ENCODE peak calls at places on chromosomes 2 and 18, in nine cellular contexts. One of them, this sample, is unnamed.

GRCh38 chr2:25586726-25587144 is 86.6 kb downstream of the DTNB start:
- DNase-seq in prostate gland: no peak
- DNase-seq in Calu3: no peak
- DNase-seq in effector memory CD8-positive, alpha-beta T cell: no peak
- DNase-seq in T-helper 2 cell: peak
- DNase-seq in GM12892: peak
- DNase-seq in tibial nerve: no peak
- DNase-seq in NCI-H774: no peak
- DNase-seq in stimulated activated CD8-positive, alpha-beta memory T cell treated with anti-CD3 and anti-CD28 coated beads, Interleukin-12 subunit alpha, Interleukin-12 subunit beta, amount 100 ng/mL, for 4 hours: no peak
- DNase-seq in this sample: no peak

GRCh38 chr2:110875384-110875725 is 143.0 kb downstream of the ACOXL start:
- DNase-seq in prostate gland: no peak
- DNase-seq in Calu3: no peak
- DNase-seq in effector memory CD8-positive, alpha-beta T cell: no peak
- DNase-seq in T-helper 2 cell: no peak
- DNase-seq in GM12892: no peak
- DNase-seq in tibial nerve: no peak
- DNase-seq in NCI-H774: no peak
- DNase-seq in stimulated activated CD8-positive, alpha-beta memory T cell treated with anti-CD3 and anti-CD28 coated beads, Interleukin-12 subunit alpha, Interleukin-12 subunit beta, amount 100 ng/mL, for 4 hours: no peak
- DNase-seq in this sample: no peak

GRCh38 chr2:237229905-237230304 is 144.2 kb downstream of the COPS8 start:
- DNase-seq in prostate gland: no peak
- DNase-seq in Calu3: no peak
- DNase-seq in effector memory CD8-positive, alpha-beta T cell: no peak
- DNase-seq in T-helper 2 cell: no peak
- DNase-seq in GM12892: no peak
- DNase-seq in tibial nerve: no peak
- DNase-seq in NCI-H774: no peak
- DNase-seq in stimulated activated CD8-positive, alpha-beta memory T cell treated with anti-CD3 and anti-CD28 coated beads, Interleukin-12 subunit alpha, Interleukin-12 subunit beta, amount 100 ng/mL, for 4 hours: no peak
- DNase-seq in this sample: no peak

GRCh38 chr2:24418166-24418843 is 58.0 kb upstream of the ITSN2 start:
- DNase-seq in prostate gland: no peak
- DNase-seq in Calu3: no peak
- DNase-seq in effector memory CD8-positive, alpha-beta T cell: no peak
- DNase-seq in T-helper 2 cell: no peak
- DNase-seq in GM12892: no peak
- DNase-seq in tibial nerve: no peak
- DNase-seq in NCI-H774: no peak
- DNase-seq in stimulated activated CD8-positive, alpha-beta memory T cell treated with anti-CD3 and anti-CD28 coated beads, Interleukin-12 subunit alpha, Interleukin-12 subunit beta, amount 100 ng/mL, for 4 hours: no peak
- DNase-seq in this sample: no peak

GRCh38 chr2:177584293-177584692 is 191.7 kb downstream of the AGPS start:
- DNase-seq in prostate gland: no peak
- DNase-seq in Calu3: no peak
- DNase-seq in effector memory CD8-positive, alpha-beta T cell: no peak
- DNase-seq in T-helper 2 cell: no peak
- DNase-seq in GM12892: no peak
- DNase-seq in tibial nerve: no peak
- DNase-seq in NCI-H774: no peak
- DNase-seq in stimulated activated CD8-positive, alpha-beta memory T cell treated with anti-CD3 and anti-CD28 coated beads, Interleukin-12 subunit alpha, Interleukin-12 subunit beta, amount 100 ng/mL, for 4 hours: no peak
- DNase-seq in this sample: no peak

GRCh38 chr2:204514439-204514838 is 30.8 kb upstream of the PARD3B start:
- DNase-seq in prostate gland: no peak
- DNase-seq in Calu3: no peak
- DNase-seq in effector memory CD8-positive, alpha-beta T cell: no peak
- DNase-seq in T-helper 2 cell: no peak
- DNase-seq in GM12892: no peak
- DNase-seq in tibial nerve: no peak
- DNase-seq in NCI-H774: no peak
- DNase-seq in stimulated activated CD8-positive, alpha-beta memory T cell treated with anti-CD3 and anti-CD28 coated beads, Interleukin-12 subunit alpha, Interleukin-12 subunit beta, amount 100 ng/mL, for 4 hours: no peak
- DNase-seq in this sample: no peak

GRCh38 chr2:36569267-36569860 is 28.6 kb downstream of the FEZ2 start:
- DNase-seq in prostate gland: no peak
- DNase-seq in Calu3: no peak
- DNase-seq in effector memory CD8-positive, alpha-beta T cell: no peak
- DNase-seq in T-helper 2 cell: no peak
- DNase-seq in GM12892: no peak
- DNase-seq in tibial nerve: no peak
- DNase-seq in NCI-H774: no peak
- DNase-seq in stimulated activated CD8-positive, alpha-beta memory T cell treated with anti-CD3 and anti-CD28 coated beads, Interleukin-12 subunit alpha, Interleukin-12 subunit beta, amount 100 ng/mL, for 4 hours: no peak
- DNase-seq in this sample: no peak

GRCh38 chr2:61434314-61434713 is 36.6 kb downstream of the USP34 start:
- DNase-seq in prostate gland: no peak
- DNase-seq in Calu3: no peak
- DNase-seq in effector memory CD8-positive, alpha-beta T cell: no peak
- DNase-seq in T-helper 2 cell: no peak
- DNase-seq in GM12892: no peak
- DNase-seq in tibial nerve: no peak
- DNase-seq in NCI-H774: no peak
- DNase-seq in stimulated activated CD8-positive, alpha-beta memory T cell treated with anti-CD3 and anti-CD28 coated beads, Interleukin-12 subunit alpha, Interleukin-12 subunit beta, amount 100 ng/mL, for 4 hours: no peak
- DNase-seq in this sample: no peak

GRCh38 chr2:98588880-98589425 is 19.4 kb downstream of the COA5 start:
- DNase-seq in prostate gland: no peak
- DNase-seq in Calu3: no peak
- DNase-seq in effector memory CD8-positive, alpha-beta T cell: no peak
- DNase-seq in T-helper 2 cell: peak
- DNase-seq in GM12892: no peak
- DNase-seq in tibial nerve: no peak
- DNase-seq in NCI-H774: no peak
- DNase-seq in stimulated activated CD8-positive, alpha-beta memory T cell treated with anti-CD3 and anti-CD28 coated beads, Interleukin-12 subunit alpha, Interleukin-12 subunit beta, amount 100 ng/mL, for 4 hours: no peak
- DNase-seq in this sample: no peak

GRCh38 chr18:34723143-34723542 is 13.0 kb downstream of the DTNA start:
- DNase-seq in prostate gland: no peak
- DNase-seq in Calu3: no peak
- DNase-seq in effector memory CD8-positive, alpha-beta T cell: no peak
- DNase-seq in T-helper 2 cell: peak
- DNase-seq in GM12892: no peak
- DNase-seq in tibial nerve: no peak
- DNase-seq in NCI-H774: no peak
- DNase-seq in stimulated activated CD8-positive, alpha-beta memory T cell treated with anti-CD3 and anti-CD28 coated beads, Interleukin-12 subunit alpha, Interleukin-12 subunit beta, amount 100 ng/mL, for 4 hours: no peak
- DNase-seq in this sample: no peak

GRCh38 chr2:12709207-12709522 is 7.6 kb upstream of the TRIB2 start:
- DNase-seq in prostate gland: no peak
- DNase-seq in Calu3: no peak
- DNase-seq in effector memory CD8-positive, alpha-beta T cell: peak
- DNase-seq in T-helper 2 cell: peak
- DNase-seq in GM12892: no peak
- DNase-seq in tibial nerve: no peak
- DNase-seq in NCI-H774: no peak
- DNase-seq in stimulated activated CD8-positive, alpha-beta memory T cell treated with anti-CD3 and anti-CD28 coated beads, Interleukin-12 subunit alpha, Interleukin-12 subunit beta, amount 100 ng/mL, for 4 hours: no peak
- DNase-seq in this sample: no peak

GRCh38 chr2:193527146-193527545 is 1332.4 kb upstream of the TMEFF2 start:
- DNase-seq in prostate gland: no peak
- DNase-seq in Calu3: no peak
- DNase-seq in effector memory CD8-positive, alpha-beta T cell: no peak
- DNase-seq in T-helper 2 cell: no peak
- DNase-seq in GM12892: no peak
- DNase-seq in tibial nerve: no peak
- DNase-seq in NCI-H774: no peak
- DNase-seq in stimulated activated CD8-positive, alpha-beta memory T cell treated with anti-CD3 and anti-CD28 coated beads, Interleukin-12 subunit alpha, Interleukin-12 subunit beta, amount 100 ng/mL, for 4 hours: no peak
- DNase-seq in this sample: no peak

GRCh38 chr2:109636290-109636675 is 22.1 kb downstream of the SOWAHC start:
- DNase-seq in prostate gland: no peak
- DNase-seq in Calu3: no peak
- DNase-seq in effector memory CD8-positive, alpha-beta T cell: no peak
- DNase-seq in T-helper 2 cell: no peak
- DNase-seq in GM12892: no peak
- DNase-seq in tibial nerve: no peak
- DNase-seq in NCI-H774: no peak
- DNase-seq in stimulated activated CD8-positive, alpha-beta memory T cell treated with anti-CD3 and anti-CD28 coated beads, Interleukin-12 subunit alpha, Interleukin-12 subunit beta, amount 100 ng/mL, for 4 hours: no peak
- DNase-seq in this sample: no peak

GRCh38 chr2:78707776-78708386 is 317.6 kb upstream of the REG3G start:
- DNase-seq in prostate gland: no peak
- DNase-seq in Calu3: no peak
- DNase-seq in effector memory CD8-positive, alpha-beta T cell: no peak
- DNase-seq in T-helper 2 cell: no peak
- DNase-seq in GM12892: no peak
- DNase-seq in tibial nerve: no peak
- DNase-seq in NCI-H774: no peak
- DNase-seq in stimulated activated CD8-positive, alpha-beta memory T cell treated with anti-CD3 and anti-CD28 coated beads, Interleukin-12 subunit alpha, Interleukin-12 subunit beta, amount 100 ng/mL, for 4 hours: no peak
- DNase-seq in this sample: no peak

GRCh38 chr2:241857572-241858121 is 1.0 kb downstream of the PDCD1 start:
- DNase-seq in prostate gland: no peak
- DNase-seq in Calu3: no peak
- DNase-seq in effector memory CD8-positive, alpha-beta T cell: no peak
- DNase-seq in T-helper 2 cell: no peak
- DNase-seq in GM12892: peak
- DNase-seq in tibial nerve: no peak
- DNase-seq in NCI-H774: no peak
- DNase-seq in stimulated activated CD8-positive, alpha-beta memory T cell treated with anti-CD3 and anti-CD28 coated beads, Interleukin-12 subunit alpha, Interleukin-12 subunit beta, amount 100 ng/mL, for 4 hours: no peak
- DNase-seq in this sample: no peak

GRCh38 chr2:3827673-3828575 is 124.5 kb downstream of the DCDC2C start:
- DNase-seq in prostate gland: peak
- DNase-seq in Calu3: peak
- DNase-seq in effector memory CD8-positive, alpha-beta T cell: no peak
- DNase-seq in T-helper 2 cell: peak
- DNase-seq in GM12892: no peak
- DNase-seq in tibial nerve: no peak
- DNase-seq in NCI-H774: peak
- DNase-seq in stimulated activated CD8-positive, alpha-beta memory T cell treated with anti-CD3 and anti-CD28 coated beads, Interleukin-12 subunit alpha, Interleukin-12 subunit beta, amount 100 ng/mL, for 4 hours: no peak
- DNase-seq in this sample: no peak

GRCh38 chr2:102939207-102939606 is 177.4 kb downstream of the TMEM182 start:
- DNase-seq in prostate gland: no peak
- DNase-seq in Calu3: no peak
- DNase-seq in effector memory CD8-positive, alpha-beta T cell: no peak
- DNase-seq in T-helper 2 cell: no peak
- DNase-seq in GM12892: no peak
- DNase-seq in tibial nerve: no peak
- DNase-seq in NCI-H774: no peak
- DNase-seq in stimulated activated CD8-positive, alpha-beta memory T cell treated with anti-CD3 and anti-CD28 coated beads, Interleukin-12 subunit alpha, Interleukin-12 subunit beta, amount 100 ng/mL, for 4 hours: no peak
- DNase-seq in this sample: no peak

GRCh38 chr2:73033142-73033765 is 38.3 kb downstream of the SFXN5 start:
- DNase-seq in prostate gland: no peak
- DNase-seq in Calu3: no peak
- DNase-seq in effector memory CD8-positive, alpha-beta T cell: no peak
- DNase-seq in T-helper 2 cell: peak
- DNase-seq in GM12892: no peak
- DNase-seq in tibial nerve: no peak
- DNase-seq in NCI-H774: no peak
- DNase-seq in stimulated activated CD8-positive, alpha-beta memory T cell treated with anti-CD3 and anti-CD28 coated beads, Interleukin-12 subunit alpha, Interleukin-12 subunit beta, amount 100 ng/mL, for 4 hours: no peak
- DNase-seq in this sample: no peak

GRCh38 chr2:234218261-234219180 is 168.0 kb downstream of the SPP2 start:
- DNase-seq in prostate gland: no peak
- DNase-seq in Calu3: no peak
- DNase-seq in effector memory CD8-positive, alpha-beta T cell: no peak
- DNase-seq in T-helper 2 cell: peak
- DNase-seq in GM12892: no peak
- DNase-seq in tibial nerve: no peak
- DNase-seq in NCI-H774: no peak
- DNase-seq in stimulated activated CD8-positive, alpha-beta memory T cell treated with anti-CD3 and anti-CD28 coated beads, Interleukin-12 subunit alpha, Interleukin-12 subunit beta, amount 100 ng/mL, for 4 hours: no peak
- DNase-seq in this sample: no peak

GRCh38 chr2:228689049-228689448 is 507.6 kb upstream of the SPHKAP start:
- DNase-seq in prostate gland: no peak
- DNase-seq in Calu3: no peak
- DNase-seq in effector memory CD8-positive, alpha-beta T cell: no peak
- DNase-seq in T-helper 2 cell: no peak
- DNase-seq in GM12892: no peak
- DNase-seq in tibial nerve: no peak
- DNase-seq in NCI-H774: no peak
- DNase-seq in stimulated activated CD8-positive, alpha-beta memory T cell treated with anti-CD3 and anti-CD28 coated beads, Interleukin-12 subunit alpha, Interleukin-12 subunit beta, amount 100 ng/mL, for 4 hours: no peak
- DNase-seq in this sample: no peak